ENCODE peak calls at places on chromosomes 2 and 18, in seven cellular contexts. O is choroid plexus epithelial cell, K is brain microvascular endothelial cell, Q is Panc1, R is foreskin fibroblast, F is gastrocnemius medialis, W is coronary artery. S is an unnamed sample.

GRCh38 chr2:8298783-8299182 is 383.1 kb upstream of the ID2 start:
- DNase-seq in O (no peak), K (no peak), Q (no peak), R (peak), F (peak), W (no peak), S (no peak)

GRCh38 chr18:57698571-57699276 is 77.1 kb upstream of the NARS1 start:
- DNase-seq in O (peak), K (no peak), Q (no peak), R (peak), F (no peak), W (no peak), S (peak)

GRCh38 chr18:26540041-26540628 is 8.2 kb downstream of the KCTD1 start:
- DNase-seq in O (no peak), K (no peak), Q (no peak), R (peak), F (no peak), W (no peak), S (peak)

GRCh38 chr2:218002792-218003191 is at the start of gene TNS1:
- DNase-seq in O (peak), K (no peak), Q (no peak), R (peak), F (no peak), W (no peak), S (no peak)

GRCh38 chr2:238082858-238083257 is 17.3 kb upstream of the ESPNL start:
- DNase-seq in O (no peak), K (no peak), Q (no peak), R (no peak), F (no peak), W (no peak), S (no peak)

GRCh38 chr2:101113441-101114267 is 37.5 kb downstream of the TBC1D8 start:
- DNase-seq in O (peak), K (peak), Q (no peak), R (peak), F (no peak), W (no peak), S (peak)

GRCh38 chr2:23269747-23270146 is 115.2 kb upstream of the KLHL29 start:
- DNase-seq in O (no peak), K (no peak), Q (no peak), R (peak), F (no peak), W (no peak), S (no peak)

GRCh38 chr2:161199885-161200284 is 39.7 kb downstream of the TANK start:
- DNase-seq in O (no peak), K (no peak), Q (no peak), R (no peak), F (no peak), W (no peak), S (no peak)

GRCh38 chr18:20971886-20972267 is 139.7 kb downstream of the ROCK1 start:
- DNase-seq in O (peak), K (peak), Q (peak), R (peak), F (no peak), W (no peak), S (no peak)

GRCh38 chr2:5590836-5591235 is 101.3 kb upstream of the SOX11 start:
- DNase-seq in O (no peak), K (no peak), Q (no peak), R (no peak), F (no peak), W (no peak), S (no peak)

GRCh38 chr18:62938451-62938850 is 223.1 kb downstream of the PHLPP1 start:
- DNase-seq in O (no peak), K (no peak), Q (no peak), R (no peak), F (no peak), W (no peak), S (no peak)

GRCh38 chr2:69344305-69344704 is 42.7 kb downstream of the GFPT1 start:
- DNase-seq in O (no peak), K (no peak), Q (no peak), R (no peak), F (no peak), W (no peak), S (no peak)

GRCh38 chr2:191881982-191882816 is 35.3 kb upstream of the CAVIN2 start:
- DNase-seq in O (no peak), K (no peak), Q (no peak), R (no peak), F (no peak), W (no peak), S (no peak)

GRCh38 chr2:54613361-54613760 is 110.1 kb upstream of the EML6 start:
- DNase-seq in O (peak), K (peak), Q (no peak), R (no peak), F (no peak), W (no peak), S (no peak)

GRCh38 chr2:53379547-53379946 is 388.1 kb upstream of the CHAC2 start:
- DNase-seq in O (no peak), K (no peak), Q (no peak), R (no peak), F (no peak), W (no peak), S (no peak)

GRCh38 chr2:157125685-157126084 is 131.8 kb upstream of the GALNT5 start:
- DNase-seq in O (no peak), K (no peak), Q (no peak), R (no peak), F (no peak), W (no peak), S (no peak)

GRCh38 chr2:221370076-221370941 is 201.8 kb downstream of the EPHA4 start:
- DNase-seq in O (no peak), K (no peak), Q (no peak), R (no peak), F (no peak), W (no peak), S (no peak)

GRCh38 chr18:7172611-7173010 is 55.0 kb upstream of the LAMA1 start:
- DNase-seq in O (peak), K (no peak), Q (no peak), R (no peak), F (no peak), W (no peak), S (no peak)

GRCh38 chr2:156955701-156956100 is 301.8 kb upstream of the GALNT5 start:
- DNase-seq in O (no peak), K (no peak), Q (no peak), R (no peak), F (no peak), W (no peak), S (no peak)

GRCh38 chr2:65278450-65279030 is 50.9 kb downstream of the ACTR2 start:
- DNase-seq in O (peak), K (peak), Q (no peak), R (peak), F (no peak), W (no peak), S (no peak)

GRCh38 chr2:101900375-101900774 is 91.4 kb upstream of the IL1R2 start:
- DNase-seq in O (no peak), K (no peak), Q (no peak), R (no peak), F (no peak), W (no peak), S (no peak)

GRCh38 chr2:216665240-216665639 is 30.1 kb downstream of the IGFBP5 start:
- DNase-seq in O (peak), K (no peak), Q (no peak), R (peak), F (no peak), W (no peak), S (no peak)

GRCh38 chr2:64626963-64627760 is 26.6 kb downstream of the SERTAD2 start:
- DNase-seq in O (no peak), K (no peak), Q (no peak), R (no peak), F (no peak), W (peak), S (no peak)

GRCh38 chr18:61435064-61435652 is 101.9 kb downstream of the CDH20 start:
- DNase-seq in O (peak), K (peak), Q (no peak), R (peak), F (no peak), W (no peak), S (no peak)

GRCh38 chr2:28613616-28614501 is 118.0 kb downstream of the PLB1 start:
- DNase-seq in O (peak), K (peak), Q (no peak), R (peak), F (no peak), W (no peak), S (no peak)

GRCh38 chr2:71500426-71501079 is 47.2 kb downstream of the DYSF start:
- DNase-seq in O (no peak), K (no peak), Q (no peak), R (no peak), F (no peak), W (no peak), S (no peak)

GRCh38 chr2:71505086-71505769 is 51.9 kb downstream of the DYSF start:
- DNase-seq in O (no peak), K (no peak), Q (no peak), R (peak), F (no peak), W (no peak), S (no peak)

GRCh38 chr2:71503827-71504226 is 50.5 kb downstream of the DYSF start:
- DNase-seq in O (peak), K (peak), Q (no peak), R (no peak), F (no peak), W (no peak), S (no peak)

GRCh38 chr2:71504611-71505010 is 51.2 kb downstream of the DYSF start:
- DNase-seq in O (no peak), K (no peak), Q (no peak), R (no peak), F (no peak), W (no peak), S (no peak)

DNA sequence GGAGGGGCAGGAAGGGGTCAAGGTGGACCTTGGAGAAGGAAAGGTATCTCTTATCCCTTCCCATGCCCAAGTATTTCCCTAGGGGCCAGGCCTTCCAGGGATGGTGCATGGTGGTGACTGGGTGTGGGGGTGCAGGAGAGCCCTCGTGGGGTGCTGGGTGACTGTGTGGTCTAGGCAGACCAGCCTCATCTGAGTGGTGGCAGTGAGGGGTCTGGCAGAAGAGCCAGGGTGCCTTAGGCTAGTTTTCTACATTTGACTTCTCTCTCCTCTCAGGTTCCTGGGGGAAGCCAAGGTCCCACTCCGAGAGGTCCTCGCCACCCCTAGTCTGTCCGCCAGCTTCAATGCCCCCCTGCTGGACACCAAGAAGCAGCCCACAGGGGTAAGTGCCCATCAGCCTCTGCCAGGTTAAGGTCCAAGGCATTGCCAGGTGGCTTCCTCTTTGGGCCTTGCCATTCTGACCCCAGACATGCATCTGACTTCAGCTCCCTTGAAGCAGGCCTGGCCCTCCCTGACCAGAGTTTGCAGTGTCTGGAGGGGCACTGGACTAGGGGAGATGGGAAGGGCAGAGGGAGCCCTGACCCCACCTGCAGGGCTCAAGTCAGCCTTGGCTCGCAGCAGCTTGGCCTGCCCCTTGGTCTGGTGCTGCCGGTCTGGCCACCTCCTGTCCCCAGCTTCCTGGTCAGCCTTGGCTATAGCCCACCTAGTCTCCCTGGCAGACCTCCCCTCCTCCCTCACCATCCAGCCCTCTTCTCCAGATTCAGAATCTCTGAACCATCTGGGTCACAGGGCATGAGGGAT is 49.8 kb downstream of the DYSF start:
- DNase-seq in O (no peak), K (no peak), Q (no peak), R (no peak), F (no peak), W (no peak), S (no peak)
- H3K4me3 ChIP-seq in O (no peak), K (no peak), Q (no peak), R (no peak), F (no peak), W (no peak), S (no peak)

GRCh38 chr18:46343940-46344372 is 239.8 kb downstream of the HAUS1 start:
- DNase-seq in O (no peak), K (no peak), Q (no peak), R (no peak), F (peak), W (no peak), S (no peak)
- TF ChIP-seq CTCF in O (no peak), K (no peak), Q (no peak), R (no peak), F (no peak), W (no peak), S (no peak)

DNA sequence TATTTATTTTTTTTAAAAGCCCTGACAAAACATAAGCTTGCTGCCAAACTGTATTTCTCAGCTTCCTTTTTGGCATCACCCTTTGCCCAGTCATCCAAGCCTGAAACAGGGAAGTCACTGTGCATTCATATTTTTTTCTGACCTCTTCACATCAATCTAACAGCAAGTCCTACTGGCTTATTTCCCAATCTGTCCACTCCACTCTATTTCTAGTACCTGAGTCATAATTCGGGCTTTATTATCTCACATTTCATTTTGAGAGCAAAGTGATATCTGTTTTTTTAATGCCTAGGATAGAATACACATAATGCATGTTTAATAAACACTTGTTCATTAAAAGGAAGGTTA is 5.1 kb downstream of the HNMT start:
- DNase-seq in O (peak), K (peak), Q (no peak), R (peak), F (no peak), W (no peak), S (peak)
- H3K4me3 ChIP-seq in O (no peak), K (no peak), Q (no peak), R (no peak), F (no peak), W (no peak), S (no peak)

DNA sequence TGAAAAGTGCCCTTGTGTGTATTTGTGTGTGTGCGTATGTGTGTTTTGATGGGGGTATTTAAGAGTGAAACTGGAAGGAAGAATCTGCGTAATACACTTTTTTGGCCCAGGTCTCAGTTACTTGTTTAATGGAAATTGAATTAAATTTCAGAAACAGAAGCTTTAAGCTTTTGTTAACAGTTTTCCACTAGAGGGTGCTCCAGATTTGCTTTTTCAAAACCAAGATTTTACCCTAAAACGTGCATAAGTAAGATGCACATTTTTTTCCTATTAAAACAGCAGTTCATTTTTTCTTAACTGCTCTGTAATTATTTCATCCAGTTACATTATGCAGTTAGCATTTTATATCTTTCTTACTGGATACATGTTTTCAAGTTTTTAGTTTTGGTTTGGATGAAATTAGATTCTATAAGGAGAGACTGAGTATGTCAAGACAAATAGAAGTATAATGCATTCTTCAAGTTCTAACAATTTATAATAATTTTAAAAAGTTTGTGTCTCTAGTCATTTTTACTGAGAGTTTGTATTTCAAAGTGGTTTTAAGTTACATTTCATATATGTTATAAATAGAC is 97.2 kb downstream of the PIK3C3 start:
- DNase-seq in O (peak), K (no peak), Q (no peak), R (peak), F (no peak), W (no peak), S (no peak)
- TF ChIP-seq CTCF in O (no peak), K (peak), Q (peak), R (peak), F (no peak), W (no peak), S (peak)

DNA sequence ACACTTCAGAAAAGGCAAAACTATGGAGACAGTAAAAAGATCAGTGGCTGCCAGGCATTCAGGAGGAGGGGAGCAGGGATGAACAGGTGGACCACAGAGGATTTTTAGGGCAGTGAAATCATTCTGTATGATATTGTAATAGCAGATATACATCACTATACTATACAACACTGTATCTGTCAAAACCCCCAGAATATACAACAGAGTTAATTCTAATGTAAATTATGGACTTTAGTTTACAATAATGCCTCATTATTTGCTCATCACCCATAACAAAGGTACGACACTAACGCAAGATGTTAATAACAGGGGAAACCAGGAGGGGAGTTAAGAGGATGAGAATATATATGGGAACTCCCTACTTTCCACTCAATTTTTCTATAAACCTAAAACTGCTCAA is 28.8 kb downstream of the MAP3K2 start:
- DNase-seq in O (no peak), K (no peak), Q (no peak), R (no peak), F (no peak), W (no peak), S (no peak)
- H3K4me3 ChIP-seq in O (no peak), K (no peak), Q (no peak), R (no peak), F (no peak), W (no peak), S (no peak)

GRCh38 chr2:120830096-120830830 is 94.6 kb downstream of the GLI2 start:
- DNase-seq in O (no peak), K (no peak), Q (no peak), R (no peak), F (no peak), W (no peak), S (no peak)

GRCh38 chr2:120833127-120833675 is 97.5 kb downstream of the GLI2 start:
- DNase-seq in O (no peak), K (no peak), Q (no peak), R (no peak), F (no peak), W (no peak), S (no peak)

GRCh38 chr2:120832296-120833070 is 96.8 kb downstream of the GLI2 start:
- DNase-seq in O (no peak), K (no peak), Q (no peak), R (no peak), F (no peak), W (no peak), S (no peak)

GRCh38 chr2:120831106-120831505 is 95.4 kb downstream of the GLI2 start:
- DNase-seq in O (no peak), K (no peak), Q (no peak), R (no peak), F (no peak), W (no peak), S (no peak)

DNA sequence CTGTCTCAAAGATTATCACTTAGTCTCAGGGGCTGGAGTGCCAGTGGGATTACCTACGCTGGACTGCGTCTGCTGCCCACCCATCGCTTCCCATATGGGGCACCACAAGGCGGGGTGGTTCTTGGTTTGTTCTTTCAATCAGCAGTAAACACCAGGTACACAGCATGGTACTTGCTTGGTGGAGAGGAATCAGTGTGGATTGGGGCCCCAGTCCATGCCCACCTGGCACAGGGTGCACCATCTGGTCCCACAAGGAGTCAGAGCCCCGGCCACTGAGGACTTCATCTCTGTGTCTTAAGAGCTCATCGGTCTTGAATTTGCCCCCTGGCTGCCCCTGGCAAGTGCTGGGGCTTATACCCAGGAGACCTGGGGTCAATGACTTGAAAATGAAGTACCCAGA is 96.2 kb downstream of the GLI2 start:
- DNase-seq in O (no peak), K (no peak), Q (no peak), R (no peak), F (no peak), W (no peak), S (no peak)
- TF ChIP-seq CTCF in O (no peak), K (no peak), Q (no peak), R (no peak), F (no peak), W (no peak), S (no peak)

GRCh38 chr18:8272254-8272653 is 337.0 kb upstream of the RAB12 start:
- DNase-seq in O (no peak), K (no peak), Q (no peak), R (no peak), F (no peak), W (no peak), S (no peak)
- H3K4me3 ChIP-seq in O (no peak), K (no peak), Q (no peak), R (no peak), F (no peak), W (no peak), S (no peak)

GRCh38 chr18:78073275-78073674 is 823.6 kb downstream of the GALR1 start:
- DNase-seq in O (no peak), K (no peak), Q (no peak), R (no peak), F (no peak), W (no peak), S (no peak)
- TF ChIP-seq CTCF in O (no peak), K (no peak), Q (peak), R (no peak), F (no peak), W (no peak), S (no peak)